ENCODE peak calls at places on chromosome 9, in six cellular contexts. R, V, K, C, Y and A are unnamed samples.

GRCh38 chr9:104074876-104075275 is 19.2 kb upstream of the SMC2 start:
- DNase-seq in R (peak), C (no peak), K (no peak), Y (peak), V (peak), A (no peak)

GRCh38 chr9:120109242-120109641 is 470.7 kb downstream of the CDK5RAP2 start:
- DNase-seq in K (no peak), V (no peak), R (no peak), C (no peak), Y (peak), A (no peak)

GRCh38 chr9:110115341-110115820 is 92.6 kb downstream of the C9orf152 start:
- DNase-seq in Y (no peak), R (no peak), V (no peak), K (no peak), C (no peak), A (no peak)

GRCh38 chr9:137193771-137194170 is 5.3 kb downstream of the SSNA1 start:
- DNase-seq in V (no peak), K (no peak), Y (no peak), R (no peak), C (no peak), A (no peak)

GRCh38 chr9:131404987-131405386 is 11.1 kb downstream of the PRRC2B start:
- DNase-seq in V (no peak), Y (no peak), K (no peak), C (no peak), R (no peak), A (no peak)

GRCh38 chr9:128724744-128725211 is 851 bp upstream of the ZDHHC12 start:
- DNase-seq in V (no peak), K (peak), R (peak), C (no peak), Y (peak), A (no peak)

GRCh38 chr9:91346644-91347043 is 15.1 kb downstream of the AUH start:
- DNase-seq in Y (no peak), R (no peak), K (no peak), V (no peak), C (no peak), A (no peak)

GRCh38 chr9:129200255-129200654 is 22.2 kb upstream of the IER5L start:
- DNase-seq in R (no peak), V (no peak), Y (no peak), C (no peak), K (no peak), A (no peak)

GRCh38 chr9:91177661-91178280 is 183.9 kb downstream of the AUH start:
- DNase-seq in R (no peak), C (no peak), Y (no peak), K (no peak), V (peak), A (no peak)

GRCh38 chr9:98709968-98710965 is 1.5 kb upstream of the GABBR2 start:
- DNase-seq in Y (peak), R (peak), V (peak), K (no peak), C (no peak), A (no peak)

GRCh38 chr9:133998915-133999580 is 6.9 kb upstream of the VAV2 start:
- DNase-seq in C (no peak), K (no peak), R (no peak), V (no peak), Y (no peak), A (no peak)

GRCh38 chr9:79667716-79668458 is 96.1 kb downstream of the TLE4 start:
- DNase-seq in V (no peak), R (no peak), Y (no peak), K (no peak), C (no peak), A (no peak)

GRCh38 chr9:131404581-131404980 is 10.7 kb downstream of the PRRC2B start:
- DNase-seq in C (no peak), R (no peak), Y (no peak), V (peak), K (no peak), A (no peak)

GRCh38 chr9:93976081-93976480 is 20.9 kb upstream of the BARX1 start:
- DNase-seq in K (no peak), V (no peak), R (no peak), C (no peak), Y (no peak), A (no peak)

GRCh38 chr9:123597073-123597472 is 241.1 kb downstream of the CRB2 start:
- DNase-seq in K (no peak), V (no peak), C (no peak), Y (no peak), R (no peak), A (no peak)

GRCh38 chr9:133700861-133701320 is 37.3 kb downstream of the SARDH start:
- DNase-seq in V (no peak), C (no peak), R (no peak), Y (no peak), K (no peak), A (no peak)

GRCh38 chr9:125189011-125189360 is 617 bp downstream of the PPP6C start:
- DNase-seq in R (no peak), K (peak), V (no peak), Y (no peak), C (peak), A (no peak)

GRCh38 chr9:109721021-109721420 is 59.0 kb upstream of the PALM2AKAP2 start:
- DNase-seq in Y (no peak), K (no peak), V (no peak), R (no peak), C (no peak), A (no peak)

GRCh38 chr9:132832171-132832570 is 45.9 kb downstream of the AK8 start:
- DNase-seq in K (no peak), R (no peak), V (no peak), C (no peak), Y (no peak), A (no peak)

GRCh38 chr9:133855802-133856592 is 117.8 kb upstream of the SARDH start:
- DNase-seq in K (no peak), V (peak), R (no peak), Y (no peak), C (no peak), A (no peak)